ENCODE peak calls at places on chromosomes 5 and 9, in six cellular contexts. C is heart right ventricle, F is ovary, L is GM13976, R is psoas muscle, E is astrocyte of the spinal cord. K is an unnamed sample.
A peak's percentile ranks its signal among the peaks of the same experiment; 100 is the strongest.

GRCh38 chr5:59259238-59259637 is 634.3 kb downstream of the PDE4D start:
- DNase-seq in L (no peak), R (no peak), E (no peak), F (no peak), C (no peak), K (no peak)

GRCh38 chr5:104659497-104659896 is 1096.9 kb upstream of the NUDT12 start:
- DNase-seq in L (no peak), C (no peak), R (no peak), E (no peak), F (no peak), K (no peak)

GRCh38 chr5:143352691-143353090 is 50.8 kb downstream of the NR3C1 start:
- DNase-seq in E (no peak), F (no peak), R (no peak), L (no peak), C (no peak), K (no peak)

GRCh38 chr9:99169982-99170761 is 51.6 kb downstream of the ALG2 start:
- DNase-seq in E (no peak), C (no peak), F (no peak), L (no peak), R (no peak), K (no peak)

GRCh38 chr5:10490927-10491672 is 49.4 kb downstream of the ROPN1L start:
- DNase-seq in E (no peak), C (no peak), L (no peak), F (no peak), R (no peak), K (no peak)

GRCh38 chr9:5832543-5833529 is at the start of gene ERMP1:
- DNase-seq in C (peak; percentile 92), E (peak; percentile 82), R (peak; percentile 92), F (peak; percentile 94), L (peak; percentile 91), K (peak; percentile 86)

GRCh38 chr5:95817430-95817829 is 5.1 kb downstream of the GLRX start:
- DNase-seq in L (no peak), C (no peak), E (peak; percentile 83), R (peak; percentile 57), F (no peak), K (no peak)

GRCh38 chr5:33209252-33209651 is 231.5 kb upstream of the TARS1 start:
- DNase-seq in C (no peak), E (no peak), L (no peak), F (no peak), R (no peak), K (no peak)

GRCh38 chr5:148911386-148911785 is 85.0 kb downstream of the ADRB2 start:
- DNase-seq in R (no peak), L (no peak), F (no peak), C (no peak), E (no peak), K (no peak)

GRCh38 chr5:126970517-126971017 is 59.8 kb downstream of the MARCHF3 start:
- DNase-seq in R (no peak), C (no peak), E (peak; percentile 30), L (no peak), F (no peak), K (no peak)

DNA sequence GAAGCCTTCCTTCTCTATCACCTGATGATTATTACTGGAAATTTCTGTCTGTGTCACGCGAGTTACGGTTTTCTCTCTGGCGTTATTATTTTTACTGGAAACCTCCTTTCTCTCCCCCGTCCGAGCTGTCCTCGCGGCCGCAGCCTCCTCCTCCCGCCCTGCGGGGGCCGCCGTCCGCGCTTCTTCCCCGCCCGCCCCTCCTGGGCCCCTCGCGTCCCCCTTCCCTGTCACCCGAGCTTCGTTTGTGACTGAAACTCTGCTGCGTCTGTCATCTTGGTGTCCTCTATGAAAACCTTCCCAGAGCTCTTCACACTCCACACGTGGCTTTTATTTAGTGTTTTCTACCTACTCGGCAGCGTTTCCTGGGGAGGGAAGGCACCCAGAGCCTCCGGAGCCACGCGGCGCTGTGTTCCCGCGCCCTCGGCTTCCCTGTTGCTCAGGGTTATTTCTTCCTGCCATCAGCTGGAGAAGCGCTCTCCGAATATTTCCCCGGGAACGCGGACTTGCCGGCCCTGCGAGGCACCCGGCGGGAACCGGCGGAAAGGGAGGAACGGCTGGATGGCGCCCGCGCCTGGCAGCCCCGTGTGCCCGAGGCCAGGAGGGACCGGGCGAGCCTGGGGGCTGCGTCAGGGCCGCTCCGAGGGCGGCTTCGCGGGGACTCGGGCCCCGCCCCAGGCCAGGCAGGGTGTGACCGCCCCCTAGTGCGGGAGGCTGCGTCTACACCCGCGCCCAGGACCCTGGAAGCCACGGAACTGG is 33.9 kb downstream of the TRIP13 start:
- DNase-seq in L (peak; percentile 74), C (peak; percentile 30), R (peak; percentile 40), F (peak; percentile 57), E (peak; percentile 18), K (peak; percentile 43)
- TF ChIP-seq CTCF in L (peak; percentile 24), C (no peak), R (no peak), F (no peak), E (peak; percentile 36), K (peak; percentile 63)

GRCh38 chr5:168881427-168882149 is 302.4 kb upstream of the PANK3 start:
- DNase-seq in L (no peak), R (no peak), F (no peak), E (no peak), C (no peak), K (no peak)
- TF ChIP-seq CTCF in L (no peak), R (no peak), F (no peak), E (no peak), C (no peak), K (no peak)

GRCh38 chr5:81752644-81752963 is 1.7 kb upstream of the SSBP2 start:
- DNase-seq in E (no peak), R (no peak), L (no peak), C (no peak), F (no peak), K (no peak)

GRCh38 chr5:81749562-81750307 is 1.2 kb downstream of the SSBP2 start:
- DNase-seq in E (no peak), F (peak; percentile 71), C (peak; percentile 51), R (peak; percentile 41), L (peak; percentile 76), K (peak; percentile 42)

GRCh38 chr5:81751836-81752643 is 1.1 kb upstream of the SSBP2 start:
- DNase-seq in F (no peak), L (no peak), E (peak; percentile 33), R (no peak), C (no peak), K (no peak)

GRCh38 chr5:81750308-81751008 is 439 bp downstream of the SSBP2 start:
- DNase-seq in E (no peak), L (peak; percentile 48), C (no peak), F (no peak), R (no peak), K (no peak)

GRCh38 chr5:81751009-81751835 is at the start of gene SSBP2:
- DNase-seq in L (peak; percentile 96), E (peak; percentile 100), C (peak; percentile 100), F (peak; percentile 100), R (peak; percentile 100), K (peak; percentile 100)
- TF ChIP-seq CTCF in L (no peak), E (no peak), C (no peak), F (no peak), R (no peak), K (peak; percentile 11)

DNA sequence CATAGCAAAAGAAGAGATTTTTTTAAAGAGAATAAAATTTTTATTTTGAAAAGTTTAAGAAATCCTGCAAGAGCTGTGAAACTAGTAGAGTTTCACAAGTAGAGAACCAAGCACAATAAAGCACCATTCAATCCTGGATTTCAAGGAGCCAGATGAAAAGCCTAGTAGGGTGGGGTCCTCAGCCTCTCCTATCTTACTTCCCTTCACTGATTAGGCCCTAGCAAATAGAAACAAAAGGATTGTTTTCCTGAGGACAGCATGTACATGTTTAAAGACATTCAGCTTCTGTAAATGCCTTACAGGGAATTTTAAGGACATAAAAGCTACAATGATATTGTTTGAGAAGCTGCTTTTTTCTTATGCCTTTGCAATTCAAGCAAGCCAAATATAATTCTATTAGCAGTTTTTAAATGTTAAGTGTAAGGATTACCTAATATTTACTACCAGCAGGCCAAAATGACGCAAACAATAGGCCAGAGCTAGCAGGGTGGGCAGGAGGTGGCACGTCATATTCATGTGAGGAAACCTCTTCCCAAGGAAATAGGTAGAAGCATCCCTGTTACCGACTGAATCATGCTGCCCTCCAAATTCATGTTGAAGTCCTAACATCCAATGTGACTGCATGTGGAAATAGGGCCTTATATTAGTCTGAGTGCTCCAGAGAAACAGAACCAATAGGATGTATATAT is 337.6 kb downstream of the MLLT3 start:
- DNase-seq in E (no peak), F (no peak), C (no peak), R (no peak), L (no peak), K (no peak)
- TF ChIP-seq CTCF in E (no peak), F (no peak), C (no peak), R (no peak), L (no peak), K (no peak)

GRCh38 chr5:83516962-83517750 is 45.6 kb downstream of the VCAN start:
- DNase-seq in E (peak; percentile 34), L (no peak), R (no peak), F (no peak), C (no peak), K (no peak)
- TF ChIP-seq CTCF in E (peak; percentile 19), L (no peak), R (no peak), F (no peak), C (no peak), K (no peak)

K was measured in progenitor cell of endocrine pancreas.